ENCODE peak calls at places on chromosomes 4 and X, in five cellular contexts. P is lower lobe of right lung; R is hippocampal formation; T is progenitor cell of endocrine pancreas; F is activated T-cell treated with anti-CD3 and anti-CD28 coated beads, Interleukin-2, amount 50 U/mL, for 72 hours. X is an unnamed sample.

GRCh38 chr4:184382189-184382846 is 92.0 kb downstream of the IRF2 start:
- DNase-seq in P (no peak), R (no peak), T (no peak), F (no peak), X (no peak)

GRCh38 chrX:43693602-43694406 is 37.7 kb downstream of the MAOA start:
- DNase-seq in F (no peak), P (peak; percentile 48), R (no peak), T (peak; percentile 14), X (no peak)

GRCh38 chr4:89158884-89159503 is 47.7 kb downstream of the TIGD2 start:
- DNase-seq in T (no peak), P (no peak), F (no peak), R (peak; percentile 2), X (no peak)

GRCh38 chrX:131830400-131831184 is 192.5 kb upstream of the STK26 start:
- DNase-seq in P (peak; percentile 67), T (peak; percentile 73), R (peak; percentile 70), F (peak; percentile 65), X (peak; percentile 59)

GRCh38 chr4:169270156-169270809 is 473 bp downstream of the SH3RF1 start:
- DNase-seq in P (peak; percentile 75), F (peak; percentile 37), R (peak; percentile 56), T (peak; percentile 54), X (peak; percentile 84)

GRCh38 chrX:20547649-20548051 is 280.9 kb upstream of the RPS6KA3 start:
- DNase-seq in R (no peak), P (no peak), F (no peak), T (no peak), X (no peak)

GRCh38 chr4:185305979-185306442 is 89.7 kb downstream of the LRP2BP start:
- DNase-seq in P (no peak), F (no peak), T (no peak), R (no peak), X (no peak)

GRCh38 chr4:146336413-146336807 is 122.1 kb downstream of the REELD1 start:
- DNase-seq in P (no peak), R (no peak), F (no peak), T (no peak), X (no peak)

GRCh38 chr4:105933083-105933482 is 37.8 kb downstream of the NPNT start:
- DNase-seq in R (no peak), F (no peak), P (no peak), T (no peak), X (no peak)

GRCh38 chr4:55673424-55673823 is 37.3 kb upstream of the NMU start:
- DNase-seq in R (no peak), T (no peak), P (no peak), F (no peak), X (no peak)

GRCh38 chrX:39560285-39560684 is 537.5 kb downstream of the BCOR start:
- DNase-seq in F (no peak), R (no peak), T (no peak), P (no peak), X (no peak)

GRCh38 chr4:82463221-82463620 is 32.8 kb downstream of the ENOPH1 start:
- DNase-seq in F (no peak), R (no peak), T (no peak), P (no peak), X (no peak)

GRCh38 chr4:139085141-139085540 is 69.6 kb downstream of the NOCT start:
- DNase-seq in P (no peak), F (no peak), T (no peak), R (no peak), X (no peak)

GRCh38 chr4:77697860-77698599 is 92.4 kb downstream of the CXCL13 start:
- DNase-seq in F (no peak), R (peak; percentile 6), T (no peak), P (no peak), X (no peak)

GRCh38 chrX:130299279-130300009 is 30.7 kb upstream of the ZNF280C start:
- DNase-seq in P (no peak), R (no peak), F (no peak), T (no peak), X (no peak)

GRCh38 chr4:128916832-128917231 is 107.3 kb downstream of the JADE1 start:
- DNase-seq in T (no peak), F (no peak), P (peak; percentile 56), R (peak; percentile 22), X (no peak)

GRCh38 chrX:21373637-21374162 is 518 bp upstream of the CNKSR2 start:
- DNase-seq in R (no peak), P (no peak), T (no peak), F (peak; percentile 31), X (peak; percentile 64)

GRCh38 chrX:114047558-114047957 is 536.3 kb upstream of the HTR2C start:
- DNase-seq in R (no peak), T (no peak), P (no peak), F (no peak), X (no peak)

GRCh38 chr4:152308925-152309324 is 227.0 kb downstream of the FBXW7 start:
- DNase-seq in R (no peak), P (no peak), F (no peak), T (no peak), X (no peak)

GRCh38 chr4:131470360-131470759 is 1678.7 kb upstream of the PCDH10 start:
- DNase-seq in F (no peak), T (no peak), P (no peak), R (no peak), X (no peak)

GRCh38 chr4:5962416-5962815 is 55.8 kb downstream of the C4orf50 start:
- DNase-seq in R (no peak), P (no peak), F (no peak), T (no peak), X (no peak)

GRCh38 chrX:154486052-154486395 is 391 bp downstream of the UBL4A start:
- DNase-seq in F (peak; percentile 45), P (no peak), T (no peak), R (no peak), X (peak; percentile 76)

GRCh38 chr4:125283702-125284279 is 31.0 kb upstream of the FAT4 start:
- DNase-seq in F (no peak), T (no peak), R (no peak), P (no peak), X (no peak)

X was measured in Right ventricle myocardium inferior.